ENCODE peak calls at places on chromosome 5, in ten cellular contexts. P, O, M, W, F, J, T, G, U and N are unnamed samples.
A peak's percentile ranks its signal among the peaks of the same experiment; 100 is the strongest.

GRCh38 chr5:180424094-180424493 is 70.1 kb upstream of the CNOT6 start:
- DNase-seq in P (no peak), O (no peak), M (no peak), W (no peak), F (no peak), J (no peak), T (no peak), G (no peak), U (no peak), N (no peak)

GRCh38 chr5:134794136-134794535 is 35.6 kb downstream of the DDX46 start:
- DNase-seq in P (no peak), O (no peak), M (no peak), W (no peak), F (no peak), J (no peak), T (no peak), G (no peak), U (no peak), N (no peak)

GRCh38 chr5:54718647-54719046 is 201.1 kb downstream of the SNX18 start:
- DNase-seq in P (no peak), O (no peak), M (no peak), W (peak; percentile 85), F (peak; percentile 78), J (no peak), T (no peak), G (no peak), U (no peak), N (no peak)

GRCh38 chr5:78803386-78803785 is 154.8 kb upstream of the LHFPL2 start:
- DNase-seq in P (no peak), O (no peak), M (no peak), W (peak; percentile 37), F (no peak), J (no peak), T (no peak), G (no peak), U (no peak), N (no peak)

GRCh38 chr5:73338201-73339126 is 110.1 kb downstream of the FOXD1 start:
- DNase-seq in P (no peak), O (no peak), M (no peak), W (no peak), F (no peak), J (no peak), T (no peak), G (no peak), U (no peak), N (no peak)

GRCh38 chr5:123095694-123096120 is 6.7 kb downstream of the PRDM6 start:
- DNase-seq in P (no peak), O (no peak), M (no peak), W (no peak), F (no peak), J (no peak), T (no peak), G (no peak), U (no peak), N (no peak)

GRCh38 chr5:14776640-14777039 is 94.9 kb downstream of the ANKH start:
- DNase-seq in P (no peak), O (no peak), M (no peak), W (no peak), F (no peak), J (no peak), T (no peak), G (no peak), U (no peak), N (no peak)

GRCh38 chr5:139636207-139636792 is 11.8 kb upstream of the CXXC5 start:
- DNase-seq in P (no peak), O (peak; percentile 88), M (no peak), W (no peak), F (no peak), J (peak; percentile 79), T (no peak), G (peak; percentile 98), U (peak; percentile 72), N (peak; percentile 72)

GRCh38 chr5:15501057-15501791 is 1.2 kb downstream of the FBXL7 start:
- DNase-seq in P (peak; percentile 69), O (no peak), M (peak; percentile 58), W (peak; percentile 66), F (peak; percentile 22), J (no peak), T (peak; percentile 26), G (peak; percentile 25), U (no peak), N (no peak)

GRCh38 chr5:429453-430188 is 13.4 kb upstream of the EXOC3 start:
- DNase-seq in P (peak; percentile 15), O (no peak), M (no peak), W (no peak), F (peak; percentile 23), J (no peak), T (no peak), G (no peak), U (no peak), N (no peak)

GRCh38 chr5:37837101-37838032 is 2.5 kb downstream of the GDNF start:
- DNase-seq in P (peak; percentile 69), O (peak; percentile 87), M (peak; percentile 92), W (peak; percentile 59), F (peak; percentile 93), J (peak; percentile 77), T (peak; percentile 55), G (peak; percentile 79), U (no peak), N (peak; percentile 32)

GRCh38 chr5:116951217-116951616 is 376.6 kb upstream of the SEMA6A start:
- DNase-seq in P (no peak), O (no peak), M (no peak), W (no peak), F (no peak), J (no peak), T (no peak), G (no peak), U (no peak), N (no peak)

GRCh38 chr5:73039082-73039481 is 81.3 kb upstream of the TMEM171 start:
- DNase-seq in P (no peak), O (no peak), M (no peak), W (no peak), F (peak; percentile 32), J (no peak), T (no peak), G (no peak), U (no peak), N (no peak)

GRCh38 chr5:151130922-151131891 is 26.4 kb downstream of the ANXA6 start:
- DNase-seq in P (no peak), O (no peak), M (no peak), W (no peak), F (no peak), J (no peak), T (no peak), G (no peak), U (no peak), N (no peak)

GRCh38 chr5:435156-435790 is 7.7 kb upstream of the EXOC3 start:
- DNase-seq in P (peak; percentile 6), O (no peak), M (no peak), W (no peak), F (no peak), J (no peak), T (peak; percentile 7), G (no peak), U (no peak), N (peak; percentile 10)

GRCh38 chr5:128081111-128081865 is 2.3 kb upstream of the SLC12A2 start:
- DNase-seq in P (no peak), O (no peak), M (no peak), W (no peak), F (no peak), J (no peak), T (no peak), G (peak; percentile 33), U (no peak), N (no peak)
- TF ChIP-seq CTCF in P (no peak), O (no peak), M (peak; percentile 31), W (no peak), F (peak; percentile 11), J (peak; percentile 3), T (peak; percentile 34), G (peak; percentile 5), U (no peak), N (no peak)

DNA sequence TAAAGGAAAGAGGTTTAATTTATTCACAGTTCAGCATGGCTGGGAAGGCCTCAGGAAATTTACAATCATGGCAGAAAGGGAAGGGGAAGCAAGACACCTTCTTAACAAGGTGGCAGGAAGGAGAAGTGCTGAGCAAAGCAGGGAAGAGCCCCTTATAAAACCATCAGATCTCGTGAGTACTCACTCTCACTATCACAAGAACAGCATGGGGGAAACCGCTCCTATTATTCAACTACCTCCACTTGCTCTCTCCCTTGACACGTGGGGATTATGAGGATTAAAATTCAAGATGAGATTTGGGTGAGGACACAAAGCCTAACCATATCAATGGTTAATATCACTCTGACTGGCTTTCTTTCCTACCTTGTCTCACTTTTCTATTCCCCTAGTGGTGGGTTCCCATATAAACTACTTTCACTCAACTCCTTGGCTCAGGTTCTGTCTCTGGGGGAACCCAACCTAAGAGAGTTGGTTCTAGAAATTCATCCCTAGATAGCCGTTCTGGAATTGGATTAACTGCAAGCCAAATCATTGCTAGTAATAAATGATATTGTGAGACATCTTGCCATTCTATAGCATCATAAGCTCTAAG is 749.8 kb upstream of the GRAMD2B start:
- DNase-seq in P (no peak), O (no peak), M (no peak), W (no peak), F (no peak), J (no peak), T (no peak), G (no peak), U (no peak), N (no peak)
- TF ChIP-seq CTCF in P (peak; percentile 18), O (no peak), M (no peak), W (no peak), F (no peak), J (no peak), T (no peak), G (no peak), U (no peak), N (no peak)

GRCh38 chr5:173629628-173630027 is 13.2 kb upstream of the BOD1 start:
- DNase-seq in P (peak; percentile 59), O (peak; percentile 62), M (no peak), W (no peak), F (no peak), J (peak; percentile 24), T (peak; percentile 18), G (peak; percentile 46), U (no peak), N (no peak)
- TF ChIP-seq CTCF in P (peak; percentile 84), O (peak; percentile 35), M (no peak), W (no peak), F (peak; percentile 55), J (peak; percentile 76), T (peak; percentile 44), G (peak; percentile 58), U (no peak), N (no peak)

DNA sequence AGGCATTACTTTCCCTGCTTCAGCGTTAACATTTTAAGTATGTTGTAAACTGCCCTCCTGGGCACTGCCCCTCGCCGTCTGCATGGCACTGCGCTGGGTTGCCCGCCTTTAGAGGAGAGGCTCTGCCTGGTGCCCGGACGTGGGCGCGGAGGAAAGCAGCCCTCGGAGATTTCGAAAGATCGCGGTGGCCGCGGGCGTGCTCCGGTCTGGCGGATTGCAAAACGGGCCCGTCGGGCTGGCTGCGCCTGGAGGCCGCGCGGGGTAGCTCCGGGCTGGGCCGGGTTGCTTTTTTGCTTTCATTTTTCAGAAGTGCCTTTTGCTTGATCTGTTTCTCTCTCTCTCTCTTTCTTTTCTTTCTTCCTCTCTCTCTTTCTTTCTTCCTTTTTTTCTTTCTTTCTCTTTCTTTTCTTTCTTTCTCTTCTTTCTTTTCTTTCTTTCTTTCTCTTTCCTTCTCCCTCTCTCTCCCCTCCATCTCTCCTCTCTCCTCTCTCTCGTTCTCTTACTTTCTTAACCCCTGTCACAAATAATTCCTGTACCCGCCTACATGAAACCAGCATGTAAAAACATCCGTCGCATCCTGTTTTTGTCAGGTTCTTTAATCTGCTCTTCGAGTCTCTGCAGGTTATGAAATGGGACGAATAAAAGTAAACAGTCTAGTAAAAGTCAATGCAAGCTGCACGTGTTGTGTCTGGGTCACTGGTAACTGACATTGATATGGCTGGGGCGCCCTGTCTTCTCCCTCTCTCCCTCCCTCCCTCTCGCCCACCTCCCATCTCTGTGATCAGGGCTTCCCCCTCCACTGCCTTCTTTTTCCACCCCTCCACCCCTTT is 1.7 kb downstream of the FST start:
- DNase-seq in P (no peak), O (peak; percentile 70), M (peak; percentile 71), W (peak; percentile 49), F (peak; percentile 60), J (peak; percentile 70), T (peak; percentile 45), G (peak; percentile 71), U (peak; percentile 50), N (peak; percentile 40)
- TF ChIP-seq CTCF in P (no peak), O (no peak), M (no peak), W (no peak), F (peak; percentile 20), J (no peak), T (peak; percentile 43), G (no peak), U (peak; percentile 18), N (peak; percentile 24)